ENCODE peak calls at places on chromosomes 2 and 18, in seven cellular contexts. L is ELR; O is HuH-7.5; R is H7; S is heart left ventricle; P is lung microvascular endothelial cell; J is activated CD8-positive, alpha-beta memory T cell treated with anti-CD3 and anti-CD28 coated beads for 4 hours. G is an unnamed sample.

GRCh38 chr2:149586063-149586462 is 1.5 kb downstream of the MMADHC start:
- DNase-seq in L (no peak), O (no peak), R (no peak), S (no peak), P (no peak), J (no peak), G (peak; percentile 23)

GRCh38 chr2:46779447-46779941 is 136.1 kb downstream of the MCFD2 start:
- DNase-seq in L (peak; percentile 66), O (no peak), R (no peak), S (no peak), P (peak; percentile 47), J (no peak), G (no peak)

GRCh38 chr2:101467306-101467705 is 7.6 kb downstream of the RFX8 start:
- DNase-seq in L (no peak), O (no peak), R (peak; percentile 48), S (no peak), P (no peak), J (no peak), G (peak; percentile 88)

GRCh38 chr18:55272510-55273243 is 313.4 kb upstream of the CCDC68 start:
- DNase-seq in L (peak; percentile 62), O (no peak), R (no peak), S (no peak), P (no peak), J (no peak), G (no peak)

GRCh38 chr2:33107690-33108482 is 161.1 kb downstream of the LTBP1 start:
- DNase-seq in L (peak; percentile 46), O (no peak), R (no peak), S (no peak), P (no peak), J (no peak), G (no peak)

GRCh38 chr2:60068755-60069154 is 484.7 kb downstream of the BCL11A start:
- DNase-seq in L (no peak), O (no peak), R (no peak), S (no peak), P (no peak), J (no peak), G (no peak)

GRCh38 chr18:48821251-48821590 is 129.5 kb downstream of the SMAD7 start:
- DNase-seq in L (no peak), O (no peak), R (no peak), S (no peak), P (no peak), J (no peak), G (no peak)

GRCh38 chr2:17899871-17900270 is 21.4 kb downstream of the KCNS3 start:
- DNase-seq in L (no peak), O (no peak), R (no peak), S (no peak), P (no peak), J (no peak), G (no peak)

GRCh38 chr2:204982303-204982702 is 437.0 kb downstream of the PARD3B start:
- DNase-seq in L (no peak), O (no peak), R (peak; percentile 31), S (no peak), P (no peak), J (no peak), G (peak; percentile 47)

G was measured in mesendoderm.